ENCODE peak calls at places on chromosomes 6 and 20, in four cellular contexts. One of them, this sample, is unnamed.

GRCh38 chr6:41921712-41921998 is 356 bp downstream of the BYSL start:
- DNase-seq in mammary epithelial cell: no peak
- DNase-seq in colonic mucosa: no peak
- DNase-seq in cardiac muscle cell: no peak
- DNase-seq in this sample: no peak

GRCh38 chr20:56222201-56222600 is 26.3 kb upstream of the MC3R start:
- DNase-seq in mammary epithelial cell: peak; percentile 68
- DNase-seq in colonic mucosa: no peak
- DNase-seq in cardiac muscle cell: no peak
- DNase-seq in this sample: no peak

GRCh38 chr20:4979841-4980410 is 21.4 kb downstream of the SLC23A2 start:
- DNase-seq in mammary epithelial cell: no peak
- DNase-seq in colonic mucosa: no peak
- DNase-seq in cardiac muscle cell: no peak
- DNase-seq in this sample: no peak

GRCh38 chr6:169420912-169421543 is 167.4 kb upstream of the THBS2 start:
- DNase-seq in mammary epithelial cell: no peak
- DNase-seq in colonic mucosa: no peak
- DNase-seq in cardiac muscle cell: peak; percentile 71
- DNase-seq in this sample: no peak

GRCh38 chr6:90401933-90402830 is 105.5 kb upstream of the BACH2 start:
- DNase-seq in mammary epithelial cell: no peak
- DNase-seq in colonic mucosa: no peak
- DNase-seq in cardiac muscle cell: no peak
- DNase-seq in this sample: no peak

GRCh38 chr20:34473262-34473883 is 42.8 kb upstream of the DYNLRB1 start:
- DNase-seq in mammary epithelial cell: peak; percentile 16
- DNase-seq in colonic mucosa: peak; percentile 48
- DNase-seq in cardiac muscle cell: peak; percentile 70
- DNase-seq in this sample: no peak

GRCh38 chr6:106103728-106104109 is 17.6 kb downstream of the PRDM1 start:
- DNase-seq in mammary epithelial cell: peak; percentile 59
- DNase-seq in colonic mucosa: peak; percentile 51
- DNase-seq in cardiac muscle cell: no peak
- DNase-seq in this sample: no peak

GRCh38 chr6:39452306-39452705 is 129.8 kb upstream of the KCNK16 start:
- DNase-seq in mammary epithelial cell: peak; percentile 62
- DNase-seq in colonic mucosa: no peak
- DNase-seq in cardiac muscle cell: no peak
- DNase-seq in this sample: no peak

GRCh38 chr6:5695260-5696245 is 311.2 kb downstream of the NRN1 start:
- DNase-seq in mammary epithelial cell: peak; percentile 55
- DNase-seq in colonic mucosa: peak; percentile 35
- DNase-seq in cardiac muscle cell: no peak
- DNase-seq in this sample: no peak

GRCh38 chr6:49548613-49549304 is 1.7 kb upstream of the C6orf141 start:
- DNase-seq in mammary epithelial cell: no peak
- DNase-seq in colonic mucosa: no peak
- DNase-seq in cardiac muscle cell: no peak
- DNase-seq in this sample: no peak

GRCh38 chr6:90521955-90522354 is 64.9 kb downstream of the MAP3K7 start:
- DNase-seq in mammary epithelial cell: no peak
- DNase-seq in colonic mucosa: no peak
- DNase-seq in cardiac muscle cell: no peak
- DNase-seq in this sample: no peak

GRCh38 chr20:21395666-21396044 is 1.7 kb downstream of the NKX2-4 start:
- DNase-seq in mammary epithelial cell: no peak
- DNase-seq in colonic mucosa: no peak
- DNase-seq in cardiac muscle cell: no peak
- DNase-seq in this sample: no peak

GRCh38 chr20:25532015-25532751 is 53.1 kb downstream of the NINL start:
- DNase-seq in mammary epithelial cell: peak; percentile 66
- DNase-seq in colonic mucosa: no peak
- DNase-seq in cardiac muscle cell: no peak
- DNase-seq in this sample: peak; percentile 37

GRCh38 chr6:135568366-135568765 is 70.8 kb upstream of the AHI1 start:
- DNase-seq in mammary epithelial cell: no peak
- DNase-seq in colonic mucosa: no peak
- DNase-seq in cardiac muscle cell: no peak
- DNase-seq in this sample: no peak

GRCh38 chr6:13425971-13426931 is 61.1 kb downstream of the GFOD1 start:
- DNase-seq in mammary epithelial cell: peak; percentile 68
- DNase-seq in colonic mucosa: no peak
- DNase-seq in cardiac muscle cell: peak; percentile 11
- DNase-seq in this sample: no peak

GRCh38 chr6:152978058-152978457 is 4.8 kb downstream of the FBXO5 start:
- DNase-seq in mammary epithelial cell: no peak
- DNase-seq in colonic mucosa: no peak
- DNase-seq in cardiac muscle cell: no peak
- DNase-seq in this sample: no peak

GRCh38 chr6:26412225-26412624 is 10.2 kb downstream of the BTN3A1 start:
- DNase-seq in mammary epithelial cell: no peak
- DNase-seq in colonic mucosa: no peak
- DNase-seq in cardiac muscle cell: no peak
- DNase-seq in this sample: no peak

GRCh38 chr6:132153221-132153896 is 202.2 kb upstream of the CCN2 start:
- DNase-seq in mammary epithelial cell: no peak
- DNase-seq in colonic mucosa: no peak
- DNase-seq in cardiac muscle cell: no peak
- DNase-seq in this sample: no peak

GRCh38 chr6:46035242-46035641 is 19.6 kb upstream of the CLIC5 start:
- DNase-seq in mammary epithelial cell: no peak
- DNase-seq in colonic mucosa: no peak
- DNase-seq in cardiac muscle cell: no peak
- DNase-seq in this sample: no peak

GRCh38 chr6:21800948-21801438 is 207.4 kb downstream of the SOX4 start:
- DNase-seq in mammary epithelial cell: no peak
- DNase-seq in colonic mucosa: no peak
- DNase-seq in cardiac muscle cell: no peak
- DNase-seq in this sample: no peak

GRCh38 chr6:118565317-118565960 is 17.3 kb downstream of the PLN start:
- DNase-seq in mammary epithelial cell: peak; percentile 54
- DNase-seq in colonic mucosa: no peak
- DNase-seq in cardiac muscle cell: peak; percentile 44
- DNase-seq in this sample: peak; percentile 43

GRCh38 chr6:20827798-20828197 is 293.5 kb downstream of the CDKAL1 start:
- DNase-seq in mammary epithelial cell: peak; percentile 68
- DNase-seq in colonic mucosa: no peak
- DNase-seq in cardiac muscle cell: no peak
- DNase-seq in this sample: no peak

GRCh38 chr20:64161595-64162238 is 2.5 kb upstream of the MYT1 start:
- DNase-seq in mammary epithelial cell: peak; percentile 38
- DNase-seq in colonic mucosa: peak; percentile 25
- DNase-seq in cardiac muscle cell: peak; percentile 89
- DNase-seq in this sample: no peak

GRCh38 chr6:31005249-31006020 is 4.8 kb upstream of the MUC22 start:
- DNase-seq in mammary epithelial cell: no peak
- DNase-seq in colonic mucosa: no peak
- DNase-seq in cardiac muscle cell: no peak
- DNase-seq in this sample: no peak

GRCh38 chr20:57991211-57991841 is 237.1 kb downstream of the ANKRD60 start:
- DNase-seq in mammary epithelial cell: peak; percentile 99
- DNase-seq in colonic mucosa: peak; percentile 52
- DNase-seq in cardiac muscle cell: no peak
- DNase-seq in this sample: no peak

GRCh38 chr6:67630146-67630545 is 1004.9 kb upstream of the ADGRB3 start:
- DNase-seq in mammary epithelial cell: no peak
- DNase-seq in colonic mucosa: no peak
- DNase-seq in cardiac muscle cell: no peak
- DNase-seq in this sample: no peak

GRCh38 chr20:59835448-59836395 is 97.7 kb downstream of the SYCP2 start:
- DNase-seq in mammary epithelial cell: peak; percentile 68
- DNase-seq in colonic mucosa: peak; percentile 45
- DNase-seq in cardiac muscle cell: peak; percentile 65
- DNase-seq in this sample: no peak

GRCh38 chr6:35341557-35341956 is 801 bp upstream of the PPARD start:
- DNase-seq in mammary epithelial cell: no peak
- DNase-seq in colonic mucosa: no peak
- DNase-seq in cardiac muscle cell: no peak
- DNase-seq in this sample: no peak

GRCh38 chr6:45663181-45664180 is 285.7 kb upstream of the SUPT3H start:
- DNase-seq in mammary epithelial cell: no peak
- DNase-seq in colonic mucosa: peak; percentile 24
- DNase-seq in cardiac muscle cell: peak; percentile 41
- DNase-seq in this sample: no peak

GRCh38 chr6:46963626-46964025 is 41.9 kb upstream of the ADGRF5 start:
- DNase-seq in mammary epithelial cell: no peak
- DNase-seq in colonic mucosa: no peak
- DNase-seq in cardiac muscle cell: no peak
- DNase-seq in this sample: no peak

GRCh38 chr6:33209856-33210255 is 1.6 kb downstream of the RING1 start:
- DNase-seq in mammary epithelial cell: no peak
- DNase-seq in colonic mucosa: no peak
- DNase-seq in cardiac muscle cell: no peak
- DNase-seq in this sample: no peak

GRCh38 chr6:148723484-148723883 is 23.3 kb upstream of the UST start:
- DNase-seq in mammary epithelial cell: peak; percentile 16
- DNase-seq in colonic mucosa: no peak
- DNase-seq in cardiac muscle cell: no peak
- DNase-seq in this sample: no peak

GRCh38 chr6:136437246-136437645 is 113.0 kb downstream of the MAP7 start:
- DNase-seq in mammary epithelial cell: no peak
- DNase-seq in colonic mucosa: no peak
- DNase-seq in cardiac muscle cell: no peak
- DNase-seq in this sample: no peak

GRCh38 chr6:143744593-143745151 is 66.9 kb downstream of the PHACTR2 start:
- DNase-seq in mammary epithelial cell: no peak
- DNase-seq in colonic mucosa: peak; percentile 62
- DNase-seq in cardiac muscle cell: no peak
- DNase-seq in this sample: no peak

GRCh38 chr6:66851930-66852329 is 1144.9 kb upstream of the EYS start:
- DNase-seq in mammary epithelial cell: no peak
- DNase-seq in colonic mucosa: no peak
- DNase-seq in cardiac muscle cell: no peak
- DNase-seq in this sample: no peak

GRCh38 chr6:132820629-132821381 is 6.4 kb downstream of the RPS12 start:
- DNase-seq in mammary epithelial cell: peak; percentile 20
- DNase-seq in colonic mucosa: no peak
- DNase-seq in cardiac muscle cell: no peak
- DNase-seq in this sample: no peak

GRCh38 chr20:62921119-62921687 is 5.1 kb downstream of the DIDO1 start:
- DNase-seq in mammary epithelial cell: peak; percentile 68
- DNase-seq in colonic mucosa: peak; percentile 63
- DNase-seq in cardiac muscle cell: peak; percentile 85
- DNase-seq in this sample: no peak

GRCh38 chr20:62924567-62925419 is 1.5 kb downstream of the DIDO1 start:
- DNase-seq in mammary epithelial cell: peak; percentile 79
- DNase-seq in colonic mucosa: peak; percentile 56
- DNase-seq in cardiac muscle cell: no peak
- DNase-seq in this sample: no peak

GRCh38 chr20:62923669-62924566 is 2.4 kb downstream of the DIDO1 start:
- DNase-seq in mammary epithelial cell: no peak
- DNase-seq in colonic mucosa: no peak
- DNase-seq in cardiac muscle cell: no peak
- DNase-seq in this sample: no peak

GRCh38 chr20:62920039-62920645 is 6.2 kb downstream of the DIDO1 start:
- DNase-seq in mammary epithelial cell: no peak
- DNase-seq in colonic mucosa: no peak
- DNase-seq in cardiac muscle cell: peak; percentile 14
- DNase-seq in this sample: no peak

DNA sequence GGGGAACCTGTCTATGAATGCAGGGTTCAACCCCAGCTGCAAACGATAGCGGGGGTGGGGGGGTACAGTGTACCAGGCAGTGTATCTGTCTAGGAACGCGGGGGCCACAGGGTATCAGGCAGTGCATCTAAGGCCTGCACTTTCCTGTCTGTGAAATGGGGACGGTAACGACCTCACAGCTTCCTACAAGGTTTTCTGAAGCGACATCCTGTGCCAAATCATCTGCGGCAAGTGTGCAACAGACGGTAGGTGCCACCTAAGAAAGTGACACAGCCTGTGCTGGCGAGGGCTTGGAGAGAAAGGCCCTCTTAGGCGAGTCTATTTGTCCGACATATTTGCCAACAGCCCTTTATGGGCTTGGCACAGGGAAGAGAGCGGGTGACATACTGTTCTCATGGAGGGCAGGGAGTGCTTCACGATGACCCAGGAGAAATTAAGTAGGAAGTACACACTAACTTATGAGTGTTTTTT is 3.8 kb downstream of the DIDO1 start:
- DNase-seq in mammary epithelial cell: no peak
- DNase-seq in colonic mucosa: no peak
- DNase-seq in cardiac muscle cell: no peak
- DNase-seq in this sample: no peak
- H3K27ac ChIP-seq in mammary epithelial cell: peak overlapping the region; percentile 97
- H3K27ac ChIP-seq in colonic mucosa: no peak overlapping the region
- H3K27ac ChIP-seq in cardiac muscle cell: no peak overlapping the region
- H3K27ac ChIP-seq in this sample: no peak overlapping the region

GRCh38 chr6:71619836-71620235 is 266.5 kb upstream of the RIMS1 start:
- DNase-seq in mammary epithelial cell: no peak
- DNase-seq in colonic mucosa: no peak
- DNase-seq in cardiac muscle cell: no peak
- DNase-seq in this sample: no peak
- H3K27ac ChIP-seq in mammary epithelial cell: no peak overlapping the region
- H3K27ac ChIP-seq in colonic mucosa: no peak overlapping the region
- H3K27ac ChIP-seq in cardiac muscle cell: no peak overlapping the region
- H3K27ac ChIP-seq in this sample: no peak overlapping the region

GRCh38 chr6:147200711-147201110 is 3.5 kb upstream of the STXBP5 start:
- DNase-seq in mammary epithelial cell: no peak
- DNase-seq in colonic mucosa: no peak
- DNase-seq in cardiac muscle cell: no peak
- DNase-seq in this sample: no peak

GRCh38 chr6:147204060-147204785 is at the start of gene STXBP5:
- DNase-seq in mammary epithelial cell: peak; percentile 57
- DNase-seq in colonic mucosa: peak; percentile 63
- DNase-seq in cardiac muscle cell: peak; percentile 64
- DNase-seq in this sample: peak; percentile 21

GRCh38 chr6:147203311-147204059 is 732 bp upstream of the STXBP5 start:
- DNase-seq in mammary epithelial cell: peak; percentile 81
- DNase-seq in colonic mucosa: peak; percentile 62
- DNase-seq in cardiac muscle cell: peak; percentile 83
- DNase-seq in this sample: peak; percentile 22

GRCh38 chr6:147202516-147203310 is 1.5 kb upstream of the STXBP5 start:
- DNase-seq in mammary epithelial cell: peak; percentile 96
- DNase-seq in colonic mucosa: peak; percentile 92
- DNase-seq in cardiac muscle cell: peak; percentile 94
- DNase-seq in this sample: peak; percentile 93

GRCh38 chr6:147201885-147202515 is 2.2 kb upstream of the STXBP5 start:
- DNase-seq in mammary epithelial cell: peak; percentile 64
- DNase-seq in colonic mucosa: peak; percentile 45
- DNase-seq in cardiac muscle cell: no peak
- DNase-seq in this sample: no peak
- H3K27ac ChIP-seq in mammary epithelial cell: peak overlapping the region; percentile 66
- H3K27ac ChIP-seq in colonic mucosa: peak overlapping the region; percentile 97
- H3K27ac ChIP-seq in cardiac muscle cell: no peak overlapping the region
- H3K27ac ChIP-seq in this sample: peak overlapping the region; percentile 14

DNA sequence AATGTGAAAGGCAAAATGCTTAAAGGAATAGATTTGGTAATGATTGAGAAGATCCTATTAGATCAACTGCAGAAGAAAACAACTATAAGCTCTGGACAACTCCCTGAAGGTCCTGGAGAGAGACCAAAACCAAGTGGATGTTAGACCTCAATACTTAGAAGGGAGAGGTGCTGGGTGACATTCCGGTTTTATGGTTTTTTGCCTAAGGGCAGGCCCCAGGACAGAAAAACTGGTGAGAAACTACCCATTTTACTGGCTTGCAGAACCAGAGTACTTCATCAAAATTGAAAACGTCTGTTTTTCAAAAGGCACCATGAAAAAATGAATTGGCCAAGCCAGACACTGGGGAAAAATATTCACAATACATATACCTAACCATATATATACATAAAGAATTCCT is 26.3 kb downstream of the SAMHD1 start:
- DNase-seq in mammary epithelial cell: no peak
- DNase-seq in colonic mucosa: no peak
- DNase-seq in cardiac muscle cell: no peak
- DNase-seq in this sample: no peak
- H3K27ac ChIP-seq in mammary epithelial cell: no peak overlapping the region
- H3K27ac ChIP-seq in colonic mucosa: no peak overlapping the region
- H3K27ac ChIP-seq in cardiac muscle cell: no peak overlapping the region
- H3K27ac ChIP-seq in this sample: no peak overlapping the region

This sample was measured in caudate nucleus.